ENCODE peak calls at places on chromosome 3, in seven cellular contexts. I is GM20000, O is mucosa of descending colon, C is kidney, L is kidney epithelial cell, V is glutamatergic neuron, N is fibroblast of lung. M is an unnamed sample.
A peak's percentile ranks its signal among the peaks of the same experiment; 100 is the strongest.

GRCh38 chr3:70703305-70704102 is 391.1 kb upstream of the MDFIC2 start:
- DNase-seq in N (no peak), L (no peak), I (no peak), C (no peak), V (no peak), O (no peak), M (no peak)

GRCh38 chr3:112459750-112460149 is 39.5 kb downstream of the BTLA start:
- DNase-seq in C (no peak), N (no peak), L (no peak), I (no peak), O (no peak), V (no peak), M (no peak)

GRCh38 chr3:131072845-131073244 is 46.2 kb downstream of the NEK11 start:
- DNase-seq in V (no peak), L (no peak), N (peak; percentile 26), O (no peak), I (no peak), C (no peak), M (no peak)

GRCh38 chr3:8778475-8778874 is 9.1 kb upstream of the OXTR start:
- DNase-seq in L (no peak), O (no peak), I (peak; percentile 1), N (no peak), V (no peak), C (no peak), M (no peak)

GRCh38 chr3:193897288-193897687 is 238.7 kb upstream of the HES1 start:
- DNase-seq in V (no peak), I (no peak), O (no peak), L (no peak), C (no peak), N (no peak), M (no peak)

GRCh38 chr3:129119365-129120100 is 2.1 kb downstream of the RAB43 start:
- DNase-seq in L (no peak), V (no peak), O (peak; percentile 83), I (no peak), C (no peak), N (no peak), M (no peak)

GRCh38 chr3:160279657-160280056 is 54.4 kb downstream of the C3orf80 start:
- DNase-seq in V (no peak), C (no peak), N (no peak), L (no peak), O (no peak), I (no peak), M (no peak)

GRCh38 chr3:141498592-141499223 is 11.9 kb downstream of the RASA2 start:
- DNase-seq in I (peak; percentile 33), C (peak; percentile 43), O (peak; percentile 55), N (no peak), V (no peak), L (no peak), M (no peak)

GRCh38 chr3:106282931-106283330 is 414.1 kb upstream of the CBLB start:
- DNase-seq in O (no peak), N (no peak), C (no peak), V (no peak), I (no peak), L (no peak), M (no peak)

GRCh38 chr3:87771338-87772059 is 287.3 kb downstream of the CGGBP1 start:
- DNase-seq in I (peak; percentile 44), C (no peak), N (no peak), O (no peak), L (no peak), V (peak; percentile 34), M (peak; percentile 26)

GRCh38 chr3:56456117-56456516 is 12.2 kb downstream of the ERC2 start:
- DNase-seq in L (no peak), C (no peak), O (no peak), I (no peak), V (no peak), N (no peak), M (no peak)

GRCh38 chr3:58161435-58162398 is 49.1 kb downstream of the DNASE1L3 start:
- DNase-seq in O (no peak), V (no peak), N (peak; percentile 96), C (peak; percentile 81), I (no peak), L (peak; percentile 90), M (no peak)

GRCh38 chr3:187473778-187474406 is 105.7 kb downstream of the RTP4 start:
- DNase-seq in V (no peak), I (no peak), O (no peak), C (no peak), N (peak; percentile 11), L (no peak), M (no peak)

GRCh38 chr3:159158213-159158612 is 356.4 kb downstream of the MFSD1 start:
- DNase-seq in C (no peak), L (no peak), V (no peak), I (no peak), O (no peak), N (no peak), M (no peak)
- TF ChIP-seq CTCF in C (no peak), L (no peak), V (no peak), I (peak; percentile 7), O (no peak), N (no peak), M (no peak)

DNA sequence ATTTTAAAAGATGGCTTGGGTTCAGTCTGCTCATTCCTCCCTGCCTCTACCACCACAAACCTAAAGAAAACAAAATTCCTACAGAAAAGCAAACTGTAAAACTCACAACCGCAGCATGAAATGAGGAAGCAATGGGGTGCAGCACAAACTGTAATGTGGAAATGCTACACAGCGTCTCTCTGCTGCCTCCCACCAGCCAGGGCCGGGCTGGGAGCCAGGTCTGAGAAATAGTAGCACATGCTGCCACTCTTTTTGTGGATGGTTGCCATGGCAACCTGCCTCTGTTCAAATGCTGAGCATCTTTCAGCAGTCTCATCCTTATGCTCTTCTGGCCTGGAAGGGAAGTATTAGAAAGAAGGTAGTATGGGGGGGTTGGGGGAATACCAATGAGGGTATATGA is 55.4 kb downstream of the EOMES start:
- DNase-seq in C (peak; percentile 89), L (no peak), I (no peak), N (peak; percentile 76), O (peak; percentile 75), V (peak; percentile 60), M (no peak)
- TF ChIP-seq CTCF in C (no peak), L (peak; percentile 10), I (no peak), N (no peak), O (no peak), V (no peak), M (no peak)

GRCh38 chr3:38480930-38481329 is 15.2 kb upstream of the EXOG start:
- DNase-seq in N (no peak), I (no peak), V (no peak), O (no peak), L (no peak), C (no peak), M (no peak)

GRCh38 chr3:38477839-38478450 is 18.2 kb upstream of the EXOG start:
- DNase-seq in O (no peak), C (no peak), I (no peak), L (no peak), N (no peak), V (no peak), M (no peak)

GRCh38 chr3:38479431-38480092 is 16.6 kb upstream of the EXOG start:
- DNase-seq in N (peak; percentile 74), C (no peak), V (peak; percentile 62), L (no peak), O (no peak), I (peak; percentile 77), M (peak; percentile 84)

GRCh38 chr3:38478901-38479300 is 17.2 kb upstream of the EXOG start:
- DNase-seq in V (no peak), C (no peak), L (no peak), O (no peak), N (no peak), I (no peak), M (no peak)

GRCh38 chr3:38480093-38480445 is 16.1 kb upstream of the EXOG start:
- DNase-seq in L (no peak), I (no peak), O (no peak), V (no peak), C (no peak), N (no peak), M (no peak)
- TF ChIP-seq CTCF in L (no peak), I (no peak), O (no peak), V (peak; percentile 27), C (no peak), N (no peak), M (no peak)

GRCh38 chr3:183085634-183086390 is 13.5 kb downstream of the MCCC1 start:
- DNase-seq in C (no peak), O (no peak), I (no peak), V (peak; percentile 20), L (no peak), N (peak; percentile 20), M (no peak)
- TF ChIP-seq CTCF in C (peak; percentile 27), O (no peak), I (peak; percentile 3), V (peak; percentile 52), L (peak; percentile 45), N (no peak), M (peak; percentile 48)

GRCh38 chr3:64685800-64686445 is 1.9 kb downstream of the ADAMTS9 start:
- DNase-seq in I (no peak), L (no peak), N (peak; percentile 96), O (peak; percentile 89), V (peak; percentile 63), C (peak; percentile 98), M (no peak)
- TF ChIP-seq CTCF in I (no peak), L (peak; percentile 55), N (peak; percentile 45), O (no peak), V (no peak), C (peak; percentile 29), M (no peak)

M was measured in GM13977.